ENCODE peak calls at places on chromosomes 2 and 18, in four cellular contexts. One of them, this sample, is unnamed.

GRCh38 chr2:172578860-172579512 is 23.1 kb downstream of the PDK1 start:
- DNase-seq in ACHN: no peak
- DNase-seq in kidney tubule cell: no peak
- DNase-seq in fibroblast of pulmonary artery: no peak
- DNase-seq in this sample: no peak

GRCh38 chr18:5520464-5520863 is 23.3 kb downstream of the EPB41L3 start:
- DNase-seq in ACHN: no peak
- DNase-seq in kidney tubule cell: no peak
- DNase-seq in fibroblast of pulmonary artery: no peak
- DNase-seq in this sample: no peak

GRCh38 chr2:39247512-39247911 is 3.7 kb upstream of the CDKL4 start:
- DNase-seq in ACHN: no peak
- DNase-seq in kidney tubule cell: no peak
- DNase-seq in fibroblast of pulmonary artery: no peak
- DNase-seq in this sample: no peak

GRCh38 chr2:144015655-144016245 is 504.2 kb downstream of the ZEB2 start:
- DNase-seq in ACHN: no peak
- DNase-seq in kidney tubule cell: peak
- DNase-seq in fibroblast of pulmonary artery: peak
- DNase-seq in this sample: peak

GRCh38 chr2:59789523-59789922 is 763.9 kb downstream of the BCL11A start:
- DNase-seq in ACHN: no peak
- DNase-seq in kidney tubule cell: no peak
- DNase-seq in fibroblast of pulmonary artery: no peak
- DNase-seq in this sample: no peak

GRCh38 chr18:57446322-57446721 is 11.1 kb downstream of the ONECUT2 start:
- DNase-seq in ACHN: peak
- DNase-seq in kidney tubule cell: peak
- DNase-seq in fibroblast of pulmonary artery: peak
- DNase-seq in this sample: no peak

GRCh38 chr2:120539937-120540718 is 194.2 kb downstream of the INHBB start:
- DNase-seq in ACHN: no peak
- DNase-seq in kidney tubule cell: peak
- DNase-seq in fibroblast of pulmonary artery: peak
- DNase-seq in this sample: peak

GRCh38 chr2:232457121-232458011 is 1.4 kb downstream of the ALPI start:
- DNase-seq in ACHN: no peak
- DNase-seq in kidney tubule cell: no peak
- DNase-seq in fibroblast of pulmonary artery: no peak
- DNase-seq in this sample: no peak

GRCh38 chr2:9844036-9844483 is 786 bp downstream of the TAF1B start:
- DNase-seq in ACHN: peak
- DNase-seq in kidney tubule cell: peak
- DNase-seq in fibroblast of pulmonary artery: peak
- DNase-seq in this sample: no peak

GRCh38 chr2:172087191-172087779 is 2.0 kb downstream of the DLX1 start:
- DNase-seq in ACHN: no peak
- DNase-seq in kidney tubule cell: no peak
- DNase-seq in fibroblast of pulmonary artery: no peak
- DNase-seq in this sample: no peak